ENCODE peak calls at places on chromosomes 1 and 21, in six cellular contexts. P, D, W, Q, K and C are unnamed samples.

GRCh38 chr1:154791292-154792278 is 78.5 kb downstream of the KCNN3 start:
- DNase-seq in P (peak; percentile 69), D (peak; percentile 21), W (no peak), Q (no peak), K (peak; percentile 90), C (peak; percentile 65)

GRCh38 chr1:5960336-5960735 is 31.9 kb downstream of the NPHP4 start:
- DNase-seq in P (no peak), D (no peak), W (no peak), Q (no peak), K (no peak), C (no peak)

GRCh38 chr1:230052665-230053064 is 14.4 kb upstream of the GALNT2 start:
- DNase-seq in P (no peak), D (no peak), W (no peak), Q (no peak), K (no peak), C (no peak)

GRCh38 chr1:901108-901859 is 22.4 kb upstream of the SAMD11 start:
- DNase-seq in P (no peak), D (no peak), W (no peak), Q (no peak), K (no peak), C (no peak)

GRCh38 chr1:213989071-213989739 is 1.4 kb downstream of the PROX1 start:
- DNase-seq in P (no peak), D (no peak), W (no peak), Q (no peak), K (no peak), C (no peak)

GRCh38 chr1:35448344-35448801 is 108.8 kb downstream of the KIAA0319L start:
- DNase-seq in P (no peak), D (no peak), W (no peak), Q (peak; percentile 65), K (no peak), C (no peak)

GRCh38 chr1:215595231-215595630 is 28.1 kb downstream of the KCTD3 start:
- DNase-seq in P (no peak), D (peak; percentile 8), W (no peak), Q (no peak), K (no peak), C (no peak)

GRCh38 chr21:34360488-34361241 is 3.1 kb upstream of the KCNE2 start:
- DNase-seq in P (no peak), D (no peak), W (no peak), Q (no peak), K (no peak), C (no peak)

GRCh38 chr1:10063878-10064277 is 31.1 kb downstream of the UBE4B start:
- DNase-seq in P (no peak), D (no peak), W (no peak), Q (no peak), K (no peak), C (no peak)

GRCh38 chr1:212415107-212415841 is 588 bp upstream of the PACC1 start:
- DNase-seq in P (no peak), D (no peak), W (no peak), Q (no peak), K (no peak), C (no peak)

GRCh38 chr1:169526998-169527397 is 41.3 kb upstream of the SLC19A2 start:
- DNase-seq in P (peak; percentile 54), D (no peak), W (no peak), Q (no peak), K (no peak), C (no peak)
- H3K27ac ChIP-seq in P (no peak overlapping the region), D (no peak overlapping the region), W (no peak overlapping the region), Q (no peak overlapping the region), K (no peak overlapping the region), C (no peak overlapping the region)

DNA sequence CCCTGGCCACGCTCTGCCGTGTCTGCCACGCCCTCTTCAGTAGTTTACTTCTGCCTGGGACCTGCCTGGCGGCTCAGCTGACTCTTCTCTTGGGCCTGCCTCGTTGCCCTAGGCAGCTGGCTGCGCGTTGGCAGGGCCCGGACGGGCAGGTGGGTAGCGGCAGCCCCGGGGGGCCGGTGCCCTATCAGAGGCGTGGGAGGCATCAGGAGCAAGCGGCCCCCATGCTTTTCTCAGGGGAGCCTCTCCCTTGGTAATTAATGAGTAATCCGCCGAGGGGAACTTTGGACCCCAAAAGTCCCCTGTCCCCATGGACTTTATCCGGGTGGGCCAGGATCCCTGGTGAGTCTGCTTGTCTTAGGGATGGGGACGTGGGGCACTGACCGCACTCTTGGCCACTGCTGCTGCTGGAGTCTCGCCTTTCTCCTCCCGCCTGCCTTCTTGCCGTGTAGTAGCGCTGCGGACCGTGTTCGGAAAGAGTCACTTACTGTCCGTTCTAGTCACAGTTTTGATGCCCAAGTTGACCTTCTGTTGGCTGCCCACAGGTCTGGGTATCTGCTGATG is 22.7 kb downstream of the SKI start:
- DNase-seq in P (no peak), D (no peak), W (no peak), Q (no peak), K (no peak), C (no peak)
- H3K27me3 ChIP-seq in P (no peaks in the 10 kb centered on the region), D (no peaks in the 10 kb centered on the region), W (no peaks in the 10 kb centered on the region), Q (no peaks in the 10 kb centered on the region), K (no peaks in the 10 kb centered on the region), C (no peaks in the 10 kb centered on the region)

GRCh38 chr21:46093668-46094400 is 4.1 kb upstream of the COL6A2 start:
- DNase-seq in P (no peak), D (no peak), W (no peak), Q (no peak), K (peak; percentile 53), C (no peak)

GRCh38 chr21:46092811-46093667 is 4.9 kb upstream of the COL6A2 start:
- DNase-seq in P (no peak), D (no peak), W (no peak), Q (no peak), K (no peak), C (no peak)

GRCh38 chr21:46092026-46092764 is 5.7 kb upstream of the COL6A2 start:
- DNase-seq in P (no peak), D (no peak), W (peak; percentile 60), Q (peak; percentile 15), K (peak; percentile 36), C (no peak)

GRCh38 chr21:46091118-46091517 is 6.8 kb upstream of the COL6A2 start:
- DNase-seq in P (no peak), D (no peak), W (no peak), Q (no peak), K (no peak), C (no peak)

DNA sequence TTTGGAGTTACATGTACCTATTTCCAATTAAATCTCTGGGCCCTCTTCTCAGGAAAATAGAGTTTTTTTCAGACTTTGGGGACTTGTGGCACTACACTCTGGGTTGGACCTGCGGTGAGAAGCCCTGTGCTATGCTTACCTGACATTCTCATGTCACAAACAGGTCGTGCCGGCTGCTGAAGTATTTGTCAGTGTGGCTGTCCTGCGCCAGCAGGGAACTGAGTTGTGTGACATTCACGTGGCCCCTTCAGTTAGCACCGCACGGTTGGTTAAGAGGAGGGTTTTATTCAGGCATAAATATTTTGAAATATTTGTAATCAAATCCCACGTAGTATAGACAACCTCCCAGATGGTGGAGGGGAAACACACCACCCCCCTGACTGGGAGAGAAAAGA is 6.3 kb upstream of the COL6A2 start:
- DNase-seq in P (no peak), D (no peak), W (no peak), Q (no peak), K (peak; percentile 35), C (no peak)
- H3K9me3 ChIP-seq in P (no peaks in the 10 kb centered on the region), D (no peaks in the 10 kb centered on the region), W (peaks cover 25% of the 10 kb centered on the region), Q (no peaks in the 10 kb centered on the region), K (no peaks in the 10 kb centered on the region), C (no peaks in the 10 kb centered on the region)

GRCh38 chr1:47867447-47868347 is 129.5 kb downstream of the TRABD2B start:
- DNase-seq in P (no peak), D (no peak), W (no peak), Q (no peak), K (no peak), C (no peak)
- H3K27ac ChIP-seq in P (no peak overlapping the region), D (no peak overlapping the region), W (no peak overlapping the region), Q (no peak overlapping the region), K (no peak overlapping the region), C (no peak overlapping the region)

GRCh38 chr1:147072371-147073061 is 99.8 kb downstream of the PRKAB2 start:
- DNase-seq in P (peak; percentile 27), D (no peak), W (no peak), Q (no peak), K (no peak), C (no peak)
- H3K27me3 ChIP-seq in P (peaks cover 39% of the 10 kb centered on the region), D (peaks cover 8% of the 10 kb centered on the region), W (peaks cover 79% of the 10 kb centered on the region), Q (peaks cover 3% of the 10 kb centered on the region), K (peaks cover 7% of the 10 kb centered on the region), C (peaks cover 4% of the 10 kb centered on the region)

DNA sequence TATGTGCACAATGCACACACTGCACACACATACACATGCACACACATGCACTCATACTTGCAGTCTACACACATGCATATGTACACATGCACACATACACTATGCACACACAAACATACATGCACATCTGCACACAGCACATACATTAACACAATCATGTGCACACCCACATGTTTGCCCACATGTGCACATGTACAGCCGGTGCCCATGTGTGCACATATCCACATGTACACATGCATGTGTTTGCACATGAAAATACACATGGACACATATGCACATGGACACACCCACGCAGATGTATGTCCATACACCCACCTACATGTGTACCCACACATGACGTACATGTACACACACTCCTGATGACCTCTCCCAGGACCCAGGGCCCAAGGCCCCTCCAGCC is 105.1 kb upstream of the ACTRT2 start:
- DNase-seq in P (no peak), D (no peak), W (no peak), Q (no peak), K (no peak), C (no peak)
- H3K9me3 ChIP-seq in P (peaks cover 7% of the 10 kb centered on the region), D (no peaks in the 10 kb centered on the region), W (no peaks in the 10 kb centered on the region), Q (no peaks in the 10 kb centered on the region), K (no peaks in the 10 kb centered on the region), C (no peaks in the 10 kb centered on the region)

DNA sequence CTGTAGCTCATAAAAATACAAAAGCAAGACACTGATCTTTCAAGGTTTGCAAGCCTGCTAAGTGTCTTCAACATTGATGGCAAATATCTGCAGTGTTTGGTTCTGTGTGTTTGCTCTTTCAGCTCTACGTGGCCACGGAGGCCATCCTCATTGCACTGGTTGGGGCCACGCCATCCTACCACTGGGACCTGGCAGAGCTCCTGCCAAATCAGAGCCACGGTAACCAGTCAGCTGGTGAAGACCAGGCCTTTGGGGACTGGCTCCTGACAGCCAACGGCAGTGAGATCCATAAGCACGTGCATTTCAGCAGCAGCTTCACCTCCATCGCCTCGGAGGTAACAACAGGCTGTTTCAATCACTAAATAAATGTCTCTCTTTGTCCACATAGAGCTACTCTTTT is 15.6 kb downstream of the SLC22A15 start:
- DNase-seq in P (no peak), D (no peak), W (no peak), Q (no peak), K (no peak), C (no peak)
- H3K27ac ChIP-seq in P (no peak overlapping the region), D (no peak overlapping the region), W (no peak overlapping the region), Q (no peak overlapping the region), K (no peak overlapping the region), C (no peak overlapping the region)

GRCh38 chr1:37635309-37635902 is 714 bp upstream of the RSPO1 start:
- DNase-seq in P (no peak), D (no peak), W (no peak), Q (no peak), K (no peak), C (no peak)
- H3K27me3 ChIP-seq in P (peaks cover 90% of the 10 kb centered on the region), D (peaks cover 48% of the 10 kb centered on the region), W (peaks cover 100% of the 10 kb centered on the region), Q (peaks cover 25% of the 10 kb centered on the region), K (peaks cover 16% of the 10 kb centered on the region), C (peaks cover 34% of the 10 kb centered on the region)